ENCODE peak calls at places on chromosomes 2 and 18, in ten cellular contexts. N, Q, Z, R, H, D, K, I, S and P are unnamed samples. For H3K4me1, the result is how much of the 10 kb centered on the place peaks cover.

GRCh38 chr18:72013512-72013911 is 530.6 kb downstream of the CBLN2 start:
- DNase-seq in N (no peak), R (no peak), S (no peak), I (no peak), D (no peak), H (no peak), Q (no peak), Z (no peak), K (no peak), P (no peak)

GRCh38 chr18:76981388-76981968 is 151.1 kb downstream of the MBP start:
- DNase-seq in K (peak), N (no peak), S (no peak), D (no peak), I (no peak), Z (no peak), H (peak), Q (no peak), R (no peak), P (no peak)

GRCh38 chr2:110994250-110994961 is 126.3 kb upstream of the BCL2L11 start:
- DNase-seq in R (no peak), H (no peak), S (no peak), K (no peak), Z (no peak), N (no peak), I (no peak), Q (no peak), D (no peak), P (no peak)

GRCh38 chr2:134431837-134432437 is 178.1 kb downstream of the MGAT5 start:
- DNase-seq in Z (no peak), Q (no peak), D (peak), N (no peak), H (no peak), S (no peak), I (no peak), R (peak), K (no peak), P (no peak)

GRCh38 chr2:238101891-238102841 is 2.0 kb downstream of the ESPNL start:
- DNase-seq in K (no peak), Q (peak), R (no peak), I (no peak), H (peak), N (no peak), D (no peak), Z (no peak), S (no peak), P (no peak)

GRCh38 chr2:226380679-226381078 is 418.9 kb downstream of the IRS1 start:
- DNase-seq in R (no peak), Z (no peak), Q (no peak), K (no peak), I (no peak), S (no peak), H (no peak), N (peak), D (no peak), P (no peak)

GRCh38 chr2:100551303-100551702 is 11.5 kb upstream of the PDCL3 start:
- DNase-seq in K (no peak), Q (no peak), S (no peak), R (no peak), I (no peak), Z (no peak), D (no peak), H (no peak), N (no peak), P (no peak)

GRCh38 chr18:76821875-76822509 is 365 bp upstream of the ZNF236 start:
- DNase-seq in H (peak), N (peak), S (peak), I (no peak), Q (no peak), R (peak), D (peak), K (peak), Z (peak), P (peak)

GRCh38 chr2:42504364-42505230 is 10.8 kb upstream of the KCNG3 start:
- DNase-seq in H (no peak), Q (no peak), N (no peak), I (no peak), D (no peak), S (no peak), K (no peak), Z (no peak), R (no peak), P (no peak)

GRCh38 chr2:64228923-64229322 is 84.7 kb upstream of the PELI1 start:
- DNase-seq in R (no peak), N (no peak), I (no peak), Q (no peak), D (no peak), S (no peak), K (no peak), H (no peak), Z (no peak), P (no peak)

GRCh38 chr2:156511112-156511511 is 74.9 kb downstream of the GPD2 start:
- DNase-seq in Z (no peak), I (no peak), K (no peak), H (no peak), S (no peak), Q (no peak), R (no peak), D (no peak), N (no peak), P (no peak)

GRCh38 chr2:101012706-101013181 is 10.7 kb downstream of the RPL31 start:
- DNase-seq in H (no peak), R (no peak), Z (peak), S (no peak), K (peak), D (peak), Q (no peak), N (no peak), I (no peak), P (no peak)

GRCh38 chr2:111226797-111227700 is 106.3 kb downstream of the BCL2L11 start:
- DNase-seq in H (no peak), Q (no peak), D (no peak), Z (no peak), R (no peak), I (no peak), N (no peak), S (no peak), K (no peak), P (no peak)

GRCh38 chr18:3248670-3249359 is 1.2 kb downstream of the MYL12A start:
- DNase-seq in Q (no peak), K (peak), R (no peak), Z (no peak), H (no peak), S (no peak), N (no peak), D (peak), I (no peak), P (no peak)

GRCh38 chr2:130353291-130354134 is 2.3 kb upstream of the PTPN18 start:
- DNase-seq in K (no peak), Q (no peak), Z (no peak), N (no peak), H (no peak), S (no peak), I (no peak), D (no peak), R (no peak), P (no peak)

DNA sequence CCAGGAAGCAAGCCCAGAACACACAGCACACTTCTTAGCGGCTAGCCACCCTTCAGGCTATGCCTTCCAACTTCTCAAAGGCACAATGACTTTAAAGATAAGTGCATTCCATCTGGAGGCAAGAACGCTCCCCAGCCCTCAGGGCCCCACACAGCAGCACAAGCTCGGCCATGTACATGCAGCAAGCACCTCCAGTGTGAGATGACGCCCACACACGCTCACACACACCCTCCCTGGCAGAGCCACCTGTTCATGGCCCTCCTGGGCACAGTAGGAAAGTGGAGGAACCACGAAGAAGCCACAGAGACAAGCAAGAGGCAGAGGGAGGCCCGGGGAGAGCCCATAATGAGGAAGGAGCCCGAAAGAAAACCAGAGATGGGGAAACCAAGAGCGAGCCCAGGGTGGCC is 21.7 kb downstream of the BIN1 start:
- DNase-seq in Z (peak), N (no peak), D (peak), S (no peak), K (no peak), R (no peak), H (no peak), I (no peak), Q (no peak), P (no peak)
- H3K4me1 ChIP-seq in Z (half or more), N (half or more), D (under half), S (under half), K (under half), R (under half), H (under half), I (half or more), Q (under half), P (under half)

GRCh38 chr18:58493516-58494253 is 135.2 kb downstream of the ALPK2 start:
- DNase-seq in H (no peak), S (peak), K (peak), Z (peak), Q (no peak), N (peak), R (peak), D (peak), I (peak), P (peak)

GRCh38 chr18:58491773-58492752 is 136.8 kb downstream of the ALPK2 start:
- DNase-seq in N (no peak), I (no peak), S (no peak), H (no peak), R (no peak), D (no peak), Q (no peak), Z (no peak), K (no peak), P (no peak)

GRCh38 chr18:58491113-58491696 is 137.7 kb downstream of the ALPK2 start:
- DNase-seq in N (no peak), I (no peak), D (no peak), S (no peak), K (peak), Q (no peak), H (no peak), Z (no peak), R (no peak), P (no peak)

GRCh38 chr18:58495202-58495601 is 133.7 kb downstream of the ALPK2 start:
- DNase-seq in R (no peak), I (no peak), Q (no peak), K (no peak), Z (no peak), S (no peak), D (no peak), H (no peak), N (no peak), P (no peak)

DNA sequence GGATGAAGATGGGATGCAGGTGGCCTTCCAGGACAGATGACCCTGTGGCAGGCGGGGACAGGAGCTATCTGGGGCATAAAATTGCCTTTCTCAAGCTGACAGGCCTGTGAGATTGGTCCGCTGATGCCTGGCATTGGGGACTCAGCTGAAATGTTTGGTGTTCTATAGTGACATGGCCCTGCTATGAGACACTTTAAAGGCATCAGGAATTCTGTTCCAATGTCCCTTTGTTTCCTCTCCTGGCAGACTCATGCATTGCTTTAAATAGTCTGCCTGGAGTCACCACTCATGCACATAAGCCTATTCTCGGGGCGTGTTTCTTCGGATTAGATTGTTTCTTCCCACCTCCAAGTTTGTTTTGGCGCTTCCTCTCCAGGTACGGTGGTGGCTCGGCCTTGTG is 135.8 kb downstream of the ALPK2 start:
- DNase-seq in N (no peak), H (no peak), I (no peak), Z (no peak), K (no peak), R (no peak), D (no peak), S (no peak), Q (no peak), P (no peak)
- H3K27ac ChIP-seq in N (peak), H (no peak), I (no peak), Z (no peak), K (no peak), R (peak), D (no peak), S (peak), Q (no peak), P (no peak)

GRCh38 chr2:103991591-103991990 is 862.3 kb upstream of the POU3F3 start:
- DNase-seq in I (no peak), Q (no peak), D (peak), H (no peak), S (no peak), R (no peak), K (no peak), N (no peak), Z (no peak), P (no peak)
- TF ChIP-seq CTCF in I (peak), Q (peak), D (peak), H (no peak), S (no peak), R (peak), K (no peak), N (no peak), Z (no peak), P (no peak)

GRCh38 chr2:239775623-239776440 is 249.3 kb downstream of the NDUFA10 start:
- DNase-seq in D (no peak), S (no peak), N (no peak), Z (no peak), Q (no peak), H (no peak), K (no peak), R (no peak), I (no peak), P (no peak)

GRCh38 chr2:239778861-239779591 is 246.1 kb downstream of the NDUFA10 start:
- DNase-seq in H (no peak), S (no peak), K (no peak), R (no peak), N (no peak), I (no peak), D (no peak), Z (no peak), Q (no peak), P (peak)

GRCh38 chr2:239776441-239777033 is 248.6 kb downstream of the NDUFA10 start:
- DNase-seq in D (no peak), Z (no peak), K (no peak), Q (no peak), R (no peak), H (no peak), I (no peak), S (no peak), N (no peak), P (no peak)

GRCh38 chr2:239778042-239778811 is 246.9 kb downstream of the NDUFA10 start:
- DNase-seq in S (no peak), H (no peak), K (no peak), D (no peak), R (no peak), Z (no peak), I (no peak), N (no peak), Q (no peak), P (no peak)

GRCh38 chr2:239777219-239777618 is 247.9 kb downstream of the NDUFA10 start:
- DNase-seq in Z (no peak), H (no peak), K (no peak), R (no peak), D (no peak), N (no peak), S (no peak), I (no peak), Q (no peak), P (no peak)
- H3K4me1 ChIP-seq in Z (under half), H (under half), K (under half), R (under half), D (under half), N (under half), S (under half), I (under half), Q (under half), P (under half)

DNA sequence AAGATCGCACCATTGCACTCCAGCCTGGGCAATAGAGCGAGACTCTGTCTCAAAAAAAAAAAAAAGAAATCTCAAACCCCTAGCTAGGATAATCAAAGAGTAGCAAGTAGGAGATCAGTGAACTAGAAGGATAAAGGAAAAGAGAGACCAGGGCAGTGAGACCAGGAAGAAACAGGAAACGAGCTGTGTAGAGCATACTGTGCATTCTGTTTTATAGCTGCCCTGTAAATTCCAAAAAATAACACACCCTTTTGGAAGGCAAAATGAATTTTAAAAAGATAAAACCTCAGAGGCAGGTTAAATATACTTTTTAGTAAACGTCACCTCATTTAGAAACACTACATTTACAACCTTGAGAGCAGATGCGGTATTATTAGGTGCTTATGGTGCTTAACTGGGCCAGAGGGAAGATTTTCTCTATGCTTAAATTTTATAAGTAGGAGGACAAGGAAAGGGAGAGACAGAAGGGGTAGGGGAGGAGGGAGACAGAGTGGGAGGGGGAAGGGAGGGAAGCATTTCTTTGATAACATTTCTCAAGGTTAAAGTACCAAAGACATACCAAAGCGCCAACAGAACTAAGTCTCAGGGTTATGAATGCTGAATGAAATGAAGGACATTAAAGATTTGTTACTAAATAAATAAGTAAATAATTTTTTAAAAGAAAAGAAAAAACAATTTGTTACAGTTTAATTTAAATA is 30.1 kb downstream of the FEZ2 start:
- DNase-seq in I (no peak), Q (no peak), D (no peak), S (no peak), N (no peak), K (no peak), R (no peak), Z (peak), H (no peak), P (no peak)
- H3K27ac ChIP-seq in I (peak), Q (peak), D (no peak), S (no peak), N (no peak), K (peak), R (peak), Z (no peak), H (peak), P (peak)

GRCh38 chr18:70673834-70674233 is 385.0 kb downstream of the SOCS6 start:
- DNase-seq in K (no peak), D (no peak), R (no peak), H (no peak), Z (peak), N (no peak), I (no peak), S (no peak), Q (no peak), P (no peak)

GRCh38 chr18:70666936-70667335 is 378.1 kb downstream of the SOCS6 start:
- DNase-seq in N (no peak), Q (no peak), S (no peak), K (no peak), R (no peak), D (no peak), I (no peak), Z (no peak), H (no peak), P (no peak)

GRCh38 chr18:70672581-70672980 is 383.7 kb downstream of the SOCS6 start:
- DNase-seq in Z (no peak), H (no peak), D (no peak), I (no peak), N (no peak), S (no peak), Q (no peak), K (no peak), R (no peak), P (no peak)

DNA sequence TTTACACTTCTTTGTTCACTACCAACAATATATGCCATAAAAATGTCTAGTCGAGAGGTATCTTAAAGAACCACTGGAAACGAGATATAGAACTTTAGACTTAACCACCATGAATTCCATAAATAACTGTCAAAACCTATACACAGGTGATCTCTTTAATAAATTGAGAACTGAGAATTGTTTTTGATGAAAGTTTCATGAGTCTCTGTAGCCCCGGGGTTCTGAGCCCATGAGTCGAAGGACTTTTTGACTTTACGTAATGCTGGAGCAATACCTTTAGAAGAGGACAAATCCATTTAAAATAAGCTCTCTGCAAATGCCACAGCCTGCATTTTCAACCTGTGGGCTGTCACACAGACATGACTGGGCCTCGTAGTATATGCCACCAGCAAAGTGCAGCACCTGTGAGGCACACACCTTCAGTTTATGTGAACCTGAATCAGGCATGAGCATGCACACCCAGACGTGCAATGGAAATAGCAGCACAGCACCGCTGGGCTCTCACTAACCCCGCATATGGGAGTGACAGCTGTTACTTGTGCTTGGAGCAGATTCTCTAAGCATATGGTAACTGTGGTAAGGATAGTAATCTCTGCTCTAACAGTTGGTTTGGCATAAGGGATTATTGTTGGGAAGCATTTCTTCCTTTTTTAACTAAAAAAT is 383.2 kb downstream of the SOCS6 start:
- DNase-seq in R (no peak), H (no peak), Q (no peak), Z (no peak), D (no peak), I (no peak), S (no peak), N (no peak), K (no peak), P (no peak)
- TF ChIP-seq CTCF in R (no peak), H (no peak), Q (no peak), Z (no peak), D (no peak), I (no peak), S (no peak), N (no peak), K (no peak), P (no peak)

GRCh38 chr2:234980476-234981187 is 28.8 kb downstream of the SH3BP4 start:
- DNase-seq in N (no peak), Z (no peak), Q (no peak), I (no peak), D (no peak), S (no peak), K (peak), H (no peak), R (no peak), P (no peak)
- H3K4me1 ChIP-seq in N (half or more), Z (under half), Q (under half), I (half or more), D (under half), S (under half), K (under half), H (under half), R (half or more), P (under half)